ENCODE peak calls at places on chromosomes 16 and 17, in eight cellular contexts. Q is OCI-LY7, R is B cell, B is cardiac muscle cell, Z is fibroblast of villous mesenchyme, X is fibroblast of the aortic adventitia, A is MCF 10A, W is lower leg skin. U is an unnamed sample.

GRCh38 chr17:63479495-63480184 is 2.8 kb downstream of the ACE start:
- DNase-seq in Q (no peak), R (no peak), B (no peak), Z (no peak), X (no peak), A (no peak), W (no peak), U (no peak)

GRCh38 chr17:62986549-62986948 is 20.5 kb downstream of the TANC2 start:
- DNase-seq in Q (no peak), R (no peak), B (no peak), Z (no peak), X (no peak), A (no peak), W (no peak), U (no peak)

GRCh38 chr16:67514382-67514828 is 14.2 kb upstream of the RIPOR1 start:
- DNase-seq in Q (peak), R (peak), B (peak), Z (peak), X (peak), A (peak), W (peak), U (peak)

GRCh38 chr16:84563776-84564420 is 54.0 kb downstream of the COTL1 start:
- DNase-seq in Q (no peak), R (no peak), B (no peak), Z (no peak), X (no peak), A (no peak), W (no peak), U (no peak)

GRCh38 chr16:3748307-3748706 is 31.0 kb upstream of the TRAP1 start:
- DNase-seq in Q (no peak), R (no peak), B (no peak), Z (no peak), X (no peak), A (no peak), W (no peak), U (no peak)

GRCh38 chr16:63804126-63804525 is 1317.7 kb downstream of the CDH11 start:
- DNase-seq in Q (no peak), R (no peak), B (no peak), Z (no peak), X (no peak), A (no peak), W (no peak), U (no peak)

GRCh38 chr17:65455972-65456343 is 105.5 kb downstream of the AXIN2 start:
- DNase-seq in Q (peak), R (no peak), B (peak), Z (peak), X (peak), A (peak), W (no peak), U (no peak)

GRCh38 chr16:19179890-19180490 is 11.9 kb downstream of the SYT17 start:
- DNase-seq in Q (peak), R (peak), B (peak), Z (peak), X (peak), A (peak), W (peak), U (peak)

GRCh38 chr16:89922884-89923639 is at the start of gene TUBB3:
- DNase-seq in Q (peak), R (peak), B (peak), Z (peak), X (peak), A (peak), W (no peak), U (peak)

GRCh38 chr17:7922499-7923289 is 6.6 kb upstream of the RNF227 start:
- DNase-seq in Q (no peak), R (peak), B (peak), Z (peak), X (peak), A (no peak), W (peak), U (peak)

GRCh38 chr16:84065536-84066132 is 23.0 kb upstream of the SLC38A8 start:
- DNase-seq in Q (peak), R (no peak), B (peak), Z (peak), X (peak), A (peak), W (peak), U (peak)

GRCh38 chr17:16261049-16261448 is 44.0 kb downstream of the PIGL start:
- DNase-seq in Q (no peak), R (no peak), B (no peak), Z (no peak), X (no peak), A (no peak), W (no peak), U (no peak)

GRCh38 chr16:85908444-85908843 is 9.5 kb downstream of the IRF8 start:
- DNase-seq in Q (peak), R (peak), B (no peak), Z (no peak), X (no peak), A (no peak), W (no peak), U (peak)

GRCh38 chr17:6069611-6070279 is 434 bp upstream of the WSCD1 start:
- DNase-seq in Q (no peak), R (no peak), B (peak), Z (no peak), X (no peak), A (no peak), W (no peak), U (no peak)

GRCh38 chr17:4980644-4981216 is 6.7 kb downstream of the CAMTA2 start:
- DNase-seq in Q (peak), R (no peak), B (peak), Z (peak), X (peak), A (peak), W (no peak), U (peak)

GRCh38 chr17:3870871-3871306 is 22.0 kb downstream of the CAMKK1 start:
- DNase-seq in Q (no peak), R (peak), B (peak), Z (peak), X (peak), A (no peak), W (no peak), U (peak)

GRCh38 chr16:85935957-85936760 is 37.2 kb downstream of the IRF8 start:
- DNase-seq in Q (peak), R (peak), B (no peak), Z (no peak), X (no peak), A (no peak), W (no peak), U (peak)

GRCh38 chr16:64094992-64095579 is 1026.8 kb downstream of the CDH11 start:
- DNase-seq in Q (no peak), R (no peak), B (no peak), Z (peak), X (no peak), A (peak), W (no peak), U (no peak)

GRCh38 chr17:77957869-77958715 is at the start of gene TNRC6C:
- DNase-seq in Q (peak), R (peak), B (peak), Z (peak), X (peak), A (peak), W (peak), U (peak)
- TF ChIP-seq CTCF in Q (peak), R (no peak), B (peak), Z (no peak), X (peak), A (no peak), W (peak), U (no peak)

DNA sequence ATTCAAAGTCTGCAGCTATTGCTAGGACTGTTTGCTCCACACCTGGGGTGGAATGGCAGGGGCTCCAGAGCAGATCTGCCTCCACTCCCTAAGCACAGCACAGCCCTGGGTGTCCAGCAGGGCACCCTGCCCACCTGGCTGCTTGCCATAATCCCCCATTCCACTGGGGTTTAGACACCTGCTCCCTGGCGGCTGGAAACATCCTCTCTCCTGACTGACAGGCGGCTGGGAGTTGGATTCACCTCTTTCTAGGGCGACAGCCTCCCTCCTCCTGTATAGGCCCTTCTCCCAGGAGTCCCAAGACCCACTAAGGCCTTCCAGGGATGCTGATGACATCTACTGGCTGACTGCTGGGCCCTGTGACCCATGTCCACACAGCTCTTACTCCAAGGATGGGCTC is 18.0 kb downstream of the HDAC5 start:
- DNase-seq in Q (no peak), R (no peak), B (no peak), Z (no peak), X (no peak), A (no peak), W (no peak), U (no peak)
- TF ChIP-seq CTCF in Q (no peak), R (no peak), B (no peak), Z (no peak), X (no peak), A (no peak), W (no peak), U (no peak)

GRCh38 chr17:40095944-40096791 is 4.2 kb downstream of the NR1D1 start:
- DNase-seq in Q (peak), R (peak), B (no peak), Z (no peak), X (no peak), A (no peak), W (peak), U (peak)

GRCh38 chr17:40093580-40094201 is 6.7 kb downstream of the NR1D1 start:
- DNase-seq in Q (no peak), R (no peak), B (no peak), Z (no peak), X (no peak), A (no peak), W (peak), U (no peak)

GRCh38 chr17:40094874-40095273 is 5.5 kb downstream of the NR1D1 start:
- DNase-seq in Q (no peak), R (no peak), B (no peak), Z (no peak), X (no peak), A (no peak), W (no peak), U (no peak)

GRCh38 chr17:40097087-40097486 is 3.3 kb downstream of the NR1D1 start:
- DNase-seq in Q (no peak), R (no peak), B (no peak), Z (no peak), X (no peak), A (no peak), W (peak), U (no peak)

DNA sequence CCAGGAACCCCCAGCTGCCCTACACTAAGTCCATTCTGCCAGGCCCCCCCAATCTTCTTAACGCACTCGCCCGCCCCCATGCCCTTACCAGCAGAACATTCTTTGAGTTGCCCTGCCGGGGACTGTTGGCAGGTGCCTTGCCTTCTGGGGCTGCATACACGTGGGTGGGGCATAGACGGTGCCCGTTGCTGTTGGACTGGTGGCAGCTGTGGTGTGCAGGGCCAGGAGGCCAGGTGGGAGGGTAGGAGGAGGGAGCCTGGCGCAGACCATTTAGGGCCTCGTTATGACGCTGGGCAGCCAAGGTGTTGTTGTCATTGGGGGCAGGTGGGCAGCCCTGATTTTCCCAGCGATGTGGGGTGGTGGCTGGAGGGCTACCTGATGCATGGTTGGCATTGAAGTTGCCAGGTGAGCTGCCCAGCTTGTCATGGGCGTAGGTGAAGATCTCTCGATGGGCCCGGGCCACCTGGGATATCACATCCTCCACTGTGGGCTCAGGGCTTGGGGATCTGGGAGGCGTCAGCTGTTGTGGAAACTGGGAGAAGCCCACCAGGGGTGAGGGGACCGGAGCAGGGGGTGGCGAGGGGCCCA is 4.9 kb downstream of the NR1D1 start:
- DNase-seq in Q (no peak), R (no peak), B (no peak), Z (no peak), X (no peak), A (no peak), W (peak), U (no peak)
- TF ChIP-seq CTCF in Q (no peak), R (no peak), B (no peak), Z (no peak), X (no peak), A (no peak), W (no peak), U (no peak)

DNA sequence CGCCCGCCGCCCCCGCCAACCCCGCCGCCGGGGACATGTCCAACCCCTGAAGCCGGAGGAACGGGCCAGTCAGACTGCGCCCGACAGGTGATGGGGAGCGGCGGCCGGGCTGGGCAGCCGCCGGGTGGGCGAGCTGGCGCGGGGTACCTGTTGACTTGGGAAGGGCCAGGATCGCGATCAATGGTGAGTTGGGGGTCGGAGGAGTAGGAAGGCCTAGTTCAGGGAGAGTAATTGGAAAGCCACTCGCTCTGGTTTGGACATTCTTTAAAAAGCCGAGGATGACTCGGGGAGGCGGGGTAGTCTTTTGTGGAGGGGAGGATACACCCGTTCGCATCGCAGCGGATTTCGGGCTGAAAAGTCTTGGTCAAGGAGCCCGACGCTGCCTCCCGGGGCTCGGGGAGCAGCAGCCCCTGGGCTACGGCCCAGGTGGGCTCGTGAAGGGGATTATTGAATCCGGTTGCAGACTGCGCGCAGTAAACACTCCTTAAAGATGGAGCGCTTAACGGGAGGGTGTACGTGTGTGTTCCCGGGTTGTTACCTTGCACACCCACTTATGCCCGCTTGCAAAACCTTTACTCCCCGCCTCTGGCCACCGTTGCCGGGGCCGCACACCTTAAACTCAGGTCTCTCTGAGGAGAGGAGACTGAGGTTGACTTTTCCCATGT is 123.8 kb downstream of the GOSR1 start:
- DNase-seq in Q (peak), R (peak), B (peak), Z (peak), X (peak), A (peak), W (no peak), U (peak)
- TF ChIP-seq CTCF in Q (no peak), R (no peak), B (no peak), Z (no peak), X (no peak), A (no peak), W (no peak), U (no peak)

GRCh38 chr16:10629592-10629963 is 49.2 kb upstream of the EMP2 start:
- DNase-seq in Q (no peak), R (no peak), B (no peak), Z (no peak), X (no peak), A (peak), W (no peak), U (no peak)
- TF ChIP-seq CTCF in Q (no peak), R (no peak), B (no peak), Z (no peak), X (no peak), A (no peak), W (no peak), U (no peak)

GRCh38 chr16:50450957-50451356 is 82.2 kb upstream of the BRD7 start:
- DNase-seq in Q (no peak), R (no peak), B (no peak), Z (no peak), X (no peak), A (no peak), W (no peak), U (no peak)

GRCh38 chr16:50448981-50449380 is 80.2 kb upstream of the BRD7 start:
- DNase-seq in Q (no peak), R (no peak), B (no peak), Z (no peak), X (no peak), A (no peak), W (no peak), U (no peak)

GRCh38 chr16:50449800-50450199 is 81.0 kb upstream of the BRD7 start:
- DNase-seq in Q (no peak), R (no peak), B (peak), Z (no peak), X (no peak), A (no peak), W (no peak), U (no peak)

GRCh38 chr16:50446861-50447260 is 78.1 kb upstream of the BRD7 start:
- DNase-seq in Q (no peak), R (no peak), B (no peak), Z (no peak), X (no peak), A (no peak), W (no peak), U (no peak)

DNA sequence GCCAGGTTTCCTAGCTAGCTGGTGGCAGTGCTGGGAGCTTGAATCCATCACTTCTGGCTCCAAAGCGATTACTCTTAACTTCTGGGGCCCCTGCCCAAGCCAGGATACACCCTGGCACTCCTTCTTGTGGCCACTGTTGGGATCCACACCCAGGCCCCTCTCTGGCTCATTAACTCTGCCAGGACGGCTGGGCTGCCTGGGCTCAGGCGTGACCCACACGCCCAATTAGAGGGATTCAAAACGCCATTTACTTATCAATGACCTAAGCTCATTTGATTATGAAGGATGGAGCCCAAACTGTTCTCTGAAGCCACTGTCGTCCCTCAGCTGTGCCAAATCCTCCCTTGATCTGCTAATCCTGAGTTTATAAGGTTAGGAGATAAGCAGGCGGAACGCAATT is 79.7 kb upstream of the BRD7 start:
- DNase-seq in Q (no peak), R (no peak), B (no peak), Z (no peak), X (no peak), A (peak), W (no peak), U (no peak)
- TF ChIP-seq CTCF in Q (no peak), R (no peak), B (no peak), Z (peak), X (no peak), A (no peak), W (no peak), U (no peak)

DNA sequence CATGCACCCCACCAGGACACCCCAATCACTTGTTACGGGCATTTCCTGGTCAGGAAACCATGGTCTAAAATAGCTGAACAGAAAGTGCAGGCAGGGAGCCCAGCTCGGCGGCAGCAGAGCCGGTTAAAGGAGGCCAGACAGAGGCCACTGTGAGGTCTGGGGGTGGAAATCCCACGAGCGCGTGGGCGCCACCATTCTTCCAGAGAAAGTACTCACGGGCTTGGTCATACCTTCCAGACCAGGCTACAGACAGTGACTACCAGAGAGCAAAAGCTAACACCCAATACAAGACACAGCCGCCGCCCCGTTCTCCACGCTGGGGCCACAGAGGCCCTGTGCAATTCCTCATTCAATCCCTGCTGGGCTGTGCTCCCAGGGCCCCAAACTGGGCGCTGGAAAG is 11.9 kb downstream of the CEP131 start:
- DNase-seq in Q (no peak), R (no peak), B (no peak), Z (no peak), X (peak), A (no peak), W (no peak), U (no peak)
- TF ChIP-seq CTCF in Q (no peak), R (no peak), B (no peak), Z (no peak), X (no peak), A (no peak), W (no peak), U (no peak)

GRCh38 chr17:80935526-80935925 is 56.1 kb upstream of the CHMP6 start:
- DNase-seq in Q (no peak), R (no peak), B (no peak), Z (no peak), X (no peak), A (no peak), W (no peak), U (no peak)
- TF ChIP-seq CTCF in Q (no peak), R (no peak), B (no peak), Z (no peak), X (no peak), A (no peak), W (no peak), U (no peak)